ENCODE peak calls at places on chromosomes 3 and 15, in nine cellular contexts. A is fibroblast of mammary gland; D is glomerular endothelial cell; T is osteocyte; X is T-helper 9 cell; Z is tibial nerve; V is chondrocyte; G is stimulated activated CD4-positive, alpha-beta T cell treated with anti-CD3 and anti-CD28 coated beads, Interleukin-4, amount 100 ng/mL, for 1 hour; P is substantia nigra. K is an unnamed sample.

GRCh38 chr3:98732239-98733054 is 30.7 kb upstream of the ST3GAL6 start:
- DNase-seq in P (peak; percentile 74), X (no peak), V (no peak), G (peak; percentile 10), Z (peak; percentile 53), A (no peak), D (no peak), T (peak; percentile 85), K (peak; percentile 81)

GRCh38 chr3:190883973-190884832 is 21.7 kb upstream of the GMNC start:
- DNase-seq in V (no peak), X (no peak), Z (peak; percentile 42), G (peak; percentile 7), A (peak; percentile 74), D (peak; percentile 25), T (no peak), P (peak; percentile 5), K (peak; percentile 63)

GRCh38 chr3:110533089-110533488 is 538.5 kb upstream of the NECTIN3 start:
- DNase-seq in P (no peak), Z (no peak), G (no peak), V (no peak), X (no peak), A (peak; percentile 73), D (no peak), T (no peak), K (no peak)

GRCh38 chr15:95017950-95018349 is 786.6 kb downstream of the MCTP2 start:
- DNase-seq in A (no peak), V (no peak), P (peak; percentile 24), G (no peak), X (no peak), D (peak; percentile 67), Z (peak; percentile 53), T (no peak), K (no peak)

GRCh38 chr3:179837374-179837773 is 184.5 kb downstream of the USP13 start:
- DNase-seq in Z (no peak), G (no peak), D (no peak), P (no peak), T (no peak), A (peak; percentile 25), V (no peak), X (no peak), K (no peak)

GRCh38 chr3:72601049-72601448 is 247.2 kb downstream of the SHQ1 start:
- DNase-seq in T (no peak), A (no peak), X (no peak), D (no peak), P (no peak), V (no peak), Z (no peak), G (no peak), K (no peak)

GRCh38 chr3:118369892-118370491 is 664.7 kb downstream of the IGSF11 start:
- DNase-seq in V (no peak), P (no peak), T (no peak), X (no peak), Z (no peak), D (no peak), G (no peak), A (no peak), K (no peak)

GRCh38 chr15:79099692-79100091 is 9.1 kb upstream of the RASGRF1 start:
- DNase-seq in X (no peak), A (no peak), P (no peak), G (no peak), D (no peak), Z (no peak), T (peak; percentile 34), V (no peak), K (no peak)

GRCh38 chr15:51189579-51190397 is 95.1 kb upstream of the TNFAIP8L3 start:
- DNase-seq in Z (no peak), P (no peak), D (no peak), A (no peak), T (no peak), V (no peak), G (no peak), X (no peak), K (no peak)